ENCODE peak calls at places on chromosome 12, in ten cellular contexts. P is endothelial cell of umbilical vein, R is breast epithelium, C is transverse colon, I is upper lobe of left lung, A is stomach, H is K562, N is spleen, X is HepG2, Y is sigmoid colon. B is an unnamed sample. For H3K36me3, the result is how much of the 10 kb centered on the place peaks cover.

GRCh38 chr12:33427071-33427470 is 12.5 kb downstream of the SYT10 start:
- DNase-seq in N (no peak), R (no peak), A (no peak), P (no peak), I (no peak), C (no peak), H (peak), Y (no peak), X (peak), B (no peak)

GRCh38 chr12:10182662-10183061 is 3.8 kb downstream of the TMEM52B start:
- DNase-seq in Y (no peak), P (no peak), A (no peak), X (no peak), H (no peak), N (no peak), C (no peak), I (no peak), R (no peak), B (no peak)

GRCh38 chr12:30926243-30927209 is at the start of gene TSPAN11:
- DNase-seq in N (no peak), A (no peak), Y (no peak), P (peak), R (no peak), C (no peak), X (no peak), I (no peak), H (no peak), B (no peak)

GRCh38 chr12:33588082-33588712 is 148.6 kb upstream of the SYT10 start:
- DNase-seq in C (no peak), H (peak), R (no peak), P (no peak), I (no peak), N (no peak), A (no peak), Y (no peak), X (no peak), B (peak)

GRCh38 chr12:5921966-5922365 is 23.1 kb downstream of the ANO2 start:
- DNase-seq in A (no peak), X (no peak), H (no peak), I (no peak), Y (peak), P (no peak), N (no peak), R (no peak), C (no peak), B (no peak)

GRCh38 chr12:27610380-27610779 is 85.9 kb upstream of the REP15 start:
- DNase-seq in C (no peak), A (no peak), X (no peak), H (no peak), R (no peak), P (peak), Y (no peak), I (no peak), N (no peak), B (peak)

GRCh38 chr12:712172-712863 is 40.1 kb upstream of the WNK1 start:
- DNase-seq in H (no peak), N (no peak), I (no peak), X (no peak), R (no peak), A (no peak), Y (no peak), P (no peak), C (no peak), B (no peak)

GRCh38 chr12:92146865-92147264 is 1.2 kb upstream of the BTG1 start:
- DNase-seq in I (no peak), A (no peak), C (no peak), Y (no peak), R (no peak), X (no peak), N (no peak), P (no peak), H (no peak), B (no peak)

GRCh38 chr12:131854861-131855476 is 26.8 kb downstream of the MMP17 start:
- DNase-seq in N (no peak), C (no peak), Y (no peak), X (no peak), P (no peak), H (no peak), A (no peak), R (no peak), I (no peak), B (no peak)

GRCh38 chr12:130438711-130439110 is 101.0 kb downstream of the PIWIL1 start:
- DNase-seq in N (peak), X (no peak), A (no peak), R (no peak), I (no peak), C (no peak), P (no peak), Y (peak), H (no peak), B (no peak)

DNA sequence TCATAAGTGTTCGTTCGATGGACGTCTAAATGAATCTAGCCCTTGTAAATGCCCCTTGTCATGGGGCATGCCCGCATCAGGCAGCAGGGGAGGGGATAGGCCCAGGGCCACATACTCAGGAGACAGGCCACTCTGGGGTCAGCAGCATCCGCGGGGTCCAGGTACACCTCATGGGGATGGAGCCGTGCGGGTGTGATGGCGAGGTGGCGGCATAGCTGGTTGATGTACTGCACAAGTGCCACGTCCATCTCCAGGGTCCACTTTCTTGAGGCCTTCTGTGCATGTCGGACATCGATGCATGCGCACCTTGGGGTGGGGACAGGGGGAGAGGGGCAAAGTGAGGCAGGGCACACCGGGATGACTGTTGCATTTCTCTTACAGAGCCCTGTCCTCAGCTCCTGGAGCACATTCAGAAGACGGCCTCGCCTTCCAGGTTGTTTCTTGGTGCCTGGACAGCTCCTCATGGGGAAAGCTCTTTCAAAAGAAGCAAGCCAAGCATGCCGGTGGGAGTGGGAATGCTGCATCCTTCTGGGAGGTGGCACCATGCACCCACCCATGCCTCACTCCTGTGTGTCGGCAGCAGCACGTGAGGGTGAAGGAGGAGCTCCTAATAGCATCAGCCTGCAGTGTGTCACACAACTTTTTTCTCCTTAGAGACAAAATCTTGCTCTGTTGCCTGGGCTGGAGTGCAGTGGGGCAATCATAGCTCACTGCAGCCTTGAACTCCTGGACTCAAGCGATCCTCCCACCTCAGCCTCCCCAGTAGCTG is 47.4 kb downstream of the TRAFD1 start:
- DNase-seq in A (no peak), Y (peak), C (no peak), I (no peak), P (no peak), X (no peak), R (no peak), N (peak), H (no peak), B (no peak)
- H3K36me3 ChIP-seq in A (under half), Y (under half), C (under half), I (half or more), P (under half), X (under half), R (under half), N (under half), H (under half), B (under half)

DNA sequence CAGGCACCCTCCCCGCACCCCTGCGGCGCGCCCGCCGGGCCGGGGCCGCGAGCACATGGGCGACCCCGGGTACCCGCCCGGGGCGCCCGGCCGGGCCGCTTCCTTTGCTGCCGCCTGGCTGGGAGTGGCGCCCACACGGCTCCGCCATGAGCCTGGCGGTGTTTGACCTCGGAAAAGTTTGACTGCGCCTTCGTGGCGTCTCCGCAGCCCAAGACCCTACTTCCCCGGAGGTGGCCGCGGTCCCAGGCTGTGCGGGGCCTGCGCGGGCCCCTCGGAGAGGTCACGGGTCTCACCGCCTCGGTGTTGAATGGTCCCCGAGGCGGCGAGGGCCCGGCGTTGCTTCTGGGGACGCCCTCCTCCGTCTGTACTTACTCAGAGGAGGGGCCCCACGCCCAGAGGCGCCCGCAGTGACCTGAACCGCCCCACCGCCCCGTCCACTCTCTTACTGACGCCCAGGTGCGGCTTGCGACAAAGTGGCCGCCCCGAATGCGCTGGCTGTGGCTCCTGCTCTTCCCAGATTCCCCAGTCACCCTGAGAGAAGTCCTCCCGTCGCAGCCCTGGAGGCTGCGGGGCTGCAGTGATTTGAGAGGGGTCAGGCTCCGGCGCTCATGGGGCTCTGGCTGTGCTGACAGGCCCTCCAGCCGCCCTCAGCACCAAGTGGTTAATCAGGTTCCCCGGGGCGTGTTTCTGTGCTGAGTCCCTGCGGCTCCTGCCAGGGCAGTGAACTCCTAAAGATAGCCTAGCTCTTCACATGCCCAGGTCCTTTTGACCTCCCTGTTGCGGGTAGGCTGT is 5.8 kb downstream of the KMT5A start:
- DNase-seq in A (peak), R (no peak), Y (peak), X (peak), I (peak), N (peak), C (peak), P (peak), H (peak), B (peak)
- TF ChIP-seq POLR2A in A (no peak), R (no peak), Y (no peak), X (peak), I (peak), N (no peak), C (peak), P (no peak), H (peak), B (peak)

DNA sequence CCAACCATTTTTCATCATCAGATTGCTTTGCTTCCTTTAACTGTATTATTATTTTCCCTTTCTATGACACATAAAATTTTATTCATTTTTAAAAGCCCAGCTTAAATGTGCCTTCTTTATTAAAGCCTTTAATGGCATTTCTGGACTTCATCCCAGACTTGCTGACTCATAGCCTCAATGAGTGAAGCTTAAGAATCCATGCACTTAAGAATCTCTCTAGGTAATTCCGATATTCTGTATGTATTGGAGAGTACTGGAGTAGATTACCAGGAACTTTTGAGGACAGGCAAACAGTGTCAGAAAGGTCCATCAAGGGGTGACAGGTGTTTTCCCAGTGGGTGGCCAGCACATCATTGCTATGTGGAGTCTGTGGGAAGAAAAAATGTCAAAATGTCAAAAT is 107.9 kb downstream of the PTPRQ start:
- DNase-seq in I (no peak), Y (no peak), X (no peak), R (no peak), P (peak), A (no peak), N (no peak), C (no peak), H (no peak), B (no peak)
- TF ChIP-seq POLR2AphosphoS5 in I (no peak), Y (no peak), X (no peak), R (no peak), P (no peak), A (no peak), N (no peak), C (no peak), H (no peak), B (peak)

GRCh38 chr12:57152408-57153038 is 5.1 kb upstream of the LRP1-AS start:
- DNase-seq in N (no peak), Y (peak), H (no peak), R (no peak), A (no peak), C (no peak), I (peak), P (no peak), X (no peak), B (no peak)
- H3K36me3 ChIP-seq in N (under half), Y (under half), H (under half), R (under half), A (under half), C (under half), I (under half), P (under half), X (under half), B (under half)

DNA sequence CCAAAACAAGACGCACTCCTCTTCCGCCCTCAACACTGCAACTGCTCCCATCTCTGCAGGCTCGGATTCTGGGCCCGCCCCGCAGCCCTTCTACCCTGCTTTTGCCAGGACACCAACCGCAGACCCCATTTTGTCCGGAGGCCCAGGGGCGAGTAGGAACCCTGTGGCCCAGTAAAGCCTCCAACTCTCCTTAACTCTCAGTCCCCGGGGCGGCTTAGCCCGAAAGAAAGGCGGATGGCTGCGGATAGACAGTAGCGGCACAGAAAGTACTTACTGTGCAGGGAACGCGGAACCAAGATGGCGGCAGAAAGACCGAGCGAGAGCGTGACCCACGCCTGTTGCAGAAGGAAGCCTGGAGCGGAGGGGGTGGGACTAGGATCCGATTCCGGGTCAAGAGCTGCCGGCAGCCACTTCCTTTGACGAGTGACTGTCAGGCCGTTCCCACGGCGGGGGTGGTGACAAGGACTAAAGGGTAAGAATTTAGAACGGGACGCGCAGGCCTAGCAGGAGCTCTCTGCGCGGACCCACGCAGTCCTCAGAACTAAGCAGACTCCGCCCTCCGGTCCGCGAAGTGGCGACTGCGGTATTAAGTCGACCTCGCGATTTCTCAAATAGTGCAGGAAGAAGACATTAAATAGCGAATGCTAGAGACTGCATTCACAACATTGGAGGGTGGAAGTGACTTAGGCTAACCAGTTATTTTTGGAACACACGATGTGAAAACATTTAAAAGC is at the start of gene NACA:
- DNase-seq in A (peak), H (peak), N (peak), X (peak), C (peak), Y (peak), P (peak), R (peak), I (peak), B (peak)
- TF ChIP-seq POLR2A in A (no peak), H (peak), N (peak), X (peak), C (peak), Y (peak), P (peak), R (peak), I (peak), B (peak)

GRCh38 chr12:105823810-105824209 is 314.9 kb downstream of the NUAK1 start:
- DNase-seq in Y (no peak), I (no peak), R (no peak), N (no peak), C (no peak), P (no peak), X (no peak), A (no peak), H (no peak), B (no peak)

GRCh38 chr12:105825141-105825540 is 313.6 kb downstream of the NUAK1 start:
- DNase-seq in Y (no peak), X (no peak), C (no peak), H (no peak), P (no peak), N (no peak), A (no peak), I (no peak), R (no peak), B (no peak)

GRCh38 chr12:105822131-105823103 is 316.3 kb downstream of the NUAK1 start:
- DNase-seq in P (no peak), R (no peak), A (no peak), X (no peak), C (no peak), Y (no peak), N (no peak), I (no peak), H (no peak), B (no peak)

GRCh38 chr12:105820407-105821140 is 318.2 kb downstream of the NUAK1 start:
- DNase-seq in I (peak), N (no peak), A (no peak), H (no peak), Y (peak), P (no peak), R (no peak), C (peak), X (peak), B (peak)
- TF ChIP-seq POLR2AphosphoS5 in I (no peak), N (no peak), A (no peak), H (no peak), Y (peak), P (no peak), R (peak), C (no peak), X (no peak), B (peak)

GRCh38 chr12:117000316-117000715 is 89.6 kb downstream of the FBXW8 start:
- DNase-seq in C (no peak), X (no peak), H (no peak), P (no peak), Y (no peak), R (no peak), I (no peak), N (no peak), A (no peak), B (no peak)

GRCh38 chr12:116996058-116996457 is 85.3 kb downstream of the FBXW8 start:
- DNase-seq in P (no peak), C (no peak), H (no peak), A (no peak), Y (no peak), I (no peak), R (no peak), X (no peak), N (no peak), B (no peak)

GRCh38 chr12:116999066-116999465 is 88.3 kb downstream of the FBXW8 start:
- DNase-seq in Y (no peak), C (no peak), N (no peak), H (no peak), I (no peak), P (no peak), R (no peak), A (no peak), X (no peak), B (no peak)

GRCh38 chr12:116990971-116991966 is 80.5 kb downstream of the FBXW8 start:
- DNase-seq in P (no peak), N (no peak), R (no peak), Y (no peak), H (no peak), A (no peak), X (no peak), C (no peak), I (no peak), B (peak)

GRCh38 chr12:116996648-116997047 is 85.9 kb downstream of the FBXW8 start:
- DNase-seq in H (no peak), C (no peak), R (no peak), P (no peak), X (no peak), N (no peak), I (no peak), Y (no peak), A (no peak), B (no peak)
- H3K36me3 ChIP-seq in H (under half), C (under half), R (under half), P (under half), X (under half), N (under half), I (under half), Y (under half), A (under half), B (under half)

B was measured in prostate gland.